ENCODE peak calls at places on chromosomes 13 and 19, in ten cellular contexts. X is nephron progenitor cell; Y is non-pigmented ciliary epithelial cell; F is ACHN; T is lung microvascular endothelial cell; I is Peyer's patch; S is stimulated activated CD8-positive, alpha-beta memory T cell treated with anti-CD3 and anti-CD28 coated beads, Interleukin-7, amount 100 ng/mL, for 1 hour; K is K562; B is stimulated activated CD4-positive, alpha-beta T cell treated with anti-CD3 and anti-CD28 coated beads, Interleukin-1b, Interleukin-23, amount 100 ng/mL, for 4 hours; R is activated CD4-positive, alpha-beta T cell treated with anti-CD3 and anti-CD28 coated beads, Interleukin-2, amount 50 U/mL, for 1 hour. C is an unnamed sample.

GRCh38 chr13:113835461-113836274 is 28.2 kb downstream of the GAS6 start:
- DNase-seq in X (peak), Y (no peak), F (no peak), T (no peak), I (no peak), S (no peak), K (no peak), B (no peak), R (no peak), C (no peak)

GRCh38 chr19:51663650-51664049 is 17.0 kb upstream of the SIGLEC14 start:
- DNase-seq in X (no peak), Y (no peak), F (no peak), T (no peak), I (no peak), S (no peak), K (no peak), B (no peak), R (no peak), C (no peak)

GRCh38 chr13:97295279-97296182 is 73.4 kb downstream of the MBNL2 start:
- DNase-seq in X (no peak), Y (no peak), F (no peak), T (peak), I (no peak), S (no peak), K (peak), B (no peak), R (no peak), C (no peak)

GRCh38 chr19:39941615-39942507 is 7.4 kb upstream of the FCGBP start:
- DNase-seq in X (no peak), Y (peak), F (no peak), T (no peak), I (peak), S (no peak), K (no peak), B (no peak), R (peak), C (no peak)

GRCh38 chr19:16896098-16896912 is 7.5 kb downstream of the F2RL3 start:
- DNase-seq in X (peak), Y (no peak), F (no peak), T (peak), I (no peak), S (no peak), K (peak), B (no peak), R (no peak), C (no peak)

GRCh38 chr13:110715395-110716234 is 2.1 kb downstream of the ING1 start:
- DNase-seq in X (peak), Y (peak), F (peak), T (peak), I (peak), S (peak), K (peak), B (peak), R (peak), C (peak)

GRCh38 chr19:24086974-24087595 is at the start of gene ZNF254:
- DNase-seq in X (peak), Y (peak), F (peak), T (peak), I (peak), S (peak), K (peak), B (peak), R (peak), C (peak)

GRCh38 chr19:34314437-34315313 is 50.3 kb upstream of the GPI start:
- DNase-seq in X (no peak), Y (no peak), F (no peak), T (no peak), I (no peak), S (no peak), K (no peak), B (no peak), R (no peak), C (no peak)

GRCh38 chr13:107518780-107519179 is 696.6 kb downstream of the LIG4 start:
- DNase-seq in X (no peak), Y (no peak), F (no peak), T (no peak), I (no peak), S (no peak), K (no peak), B (no peak), R (no peak), C (no peak)

GRCh38 chr13:84607614-84608013 is 725.3 kb upstream of the SLITRK1 start:
- DNase-seq in X (no peak), Y (peak), F (peak), T (no peak), I (no peak), S (no peak), K (no peak), B (no peak), R (no peak), C (no peak)

GRCh38 chr13:31016342-31017325 is 84.2 kb downstream of the TEX26 start:
- DNase-seq in X (no peak), Y (no peak), F (no peak), T (no peak), I (no peak), S (no peak), K (no peak), B (no peak), R (no peak), C (no peak)

GRCh38 chr19:46624958-46625661 is at the start of gene PTGIR:
- DNase-seq in X (no peak), Y (no peak), F (no peak), T (no peak), I (no peak), S (no peak), K (peak), B (no peak), R (no peak), C (no peak)

GRCh38 chr19:805161-805561 is 7.9 kb downstream of the PTBP1 start:
- DNase-seq in X (no peak), Y (no peak), F (no peak), T (no peak), I (no peak), S (no peak), K (peak), B (no peak), R (no peak), C (no peak)

GRCh38 chr19:34881982-34882381 is 44.7 kb upstream of the ZNF30 start:
- DNase-seq in X (no peak), Y (no peak), F (no peak), T (no peak), I (no peak), S (no peak), K (no peak), B (no peak), R (no peak), C (no peak)

GRCh38 chr13:107866666-107867623 is 348.4 kb downstream of the LIG4 start:
- DNase-seq in X (peak), Y (no peak), F (peak), T (peak), I (no peak), S (no peak), K (peak), B (no peak), R (no peak), C (no peak)

GRCh38 chr19:44893704-44894103 is 2.6 kb downstream of the TOMM40 start:
- DNase-seq in X (no peak), Y (no peak), F (no peak), T (no peak), I (no peak), S (no peak), K (no peak), B (no peak), R (no peak), C (no peak)

GRCh38 chr13:91664036-91664435 is 265.6 kb downstream of the GPC5 start:
- DNase-seq in X (no peak), Y (no peak), F (no peak), T (no peak), I (no peak), S (no peak), K (no peak), B (no peak), R (no peak), C (no peak)

C was measured in substantia nigra.